ENCODE peak calls at places on chromosomes 2 and 18, in ten cellular contexts. A is Karpas-422, P is astrocyte, J is HepG2, Q is HCT116, S is colonic mucosa, Z is tibial artery, C is pancreas, B is mucosa of descending colon, O is heart right ventricle. F is an unnamed sample. For H3K4me1, the result is how much of the 10 kb centered on the place peaks cover.

GRCh38 chr2:54979645-54980044 is 70.6 kb downstream of the RTN4 start:
- DNase-seq in Z (no peak), S (peak), Q (no peak), B (peak), C (no peak), O (no peak), J (no peak), P (no peak), A (no peak), F (no peak)

GRCh38 chr2:10864888-10865551 is 46.7 kb upstream of the KCNF1 start:
- DNase-seq in A (peak), J (no peak), C (no peak), Q (no peak), O (no peak), Z (no peak), S (no peak), B (no peak), P (no peak), F (no peak)

GRCh38 chr2:173001664-173002604 is 73.7 kb upstream of the MAP3K20 start:
- DNase-seq in C (no peak), P (no peak), Z (no peak), O (no peak), Q (no peak), J (no peak), B (no peak), A (no peak), S (no peak), F (no peak)

GRCh38 chr18:2083691-2084090 is 487.6 kb downstream of the METTL4 start:
- DNase-seq in P (no peak), Z (no peak), O (no peak), Q (no peak), S (no peak), A (peak), C (no peak), J (no peak), B (no peak), F (no peak)

GRCh38 chr2:137521653-137522052 is 442.6 kb upstream of the HNMT start:
- DNase-seq in Q (no peak), P (no peak), C (no peak), Z (no peak), A (no peak), B (no peak), S (no peak), O (no peak), J (no peak), F (no peak)

GRCh38 chr18:43277164-43277600 is at the start of gene SYT4:
- DNase-seq in Z (no peak), A (no peak), S (no peak), P (peak), J (peak), Q (no peak), B (peak), C (peak), O (peak), F (peak)

GRCh38 chr2:151437630-151438029 is 27.9 kb downstream of the RIF1 start:
- DNase-seq in O (no peak), C (no peak), S (no peak), A (peak), Q (peak), P (no peak), J (no peak), B (peak), Z (no peak), F (no peak)

GRCh38 chr2:64093341-64093740 is 50.9 kb downstream of the PELI1 start:
- DNase-seq in Q (no peak), A (peak), O (no peak), S (no peak), C (no peak), B (no peak), J (no peak), Z (no peak), P (no peak), F (no peak)

GRCh38 chr18:48872234-48873145 is 78.3 kb downstream of the SMAD7 start:
- DNase-seq in Q (no peak), S (no peak), A (no peak), J (no peak), C (peak), Z (no peak), O (no peak), P (peak), B (no peak), F (no peak)

GRCh38 chr2:98510322-98510662 is 65.6 kb downstream of the INPP4A start:
- DNase-seq in B (no peak), Z (no peak), P (no peak), C (no peak), S (no peak), Q (no peak), J (no peak), A (no peak), O (no peak), F (no peak)

GRCh38 chr2:9258953-9259399 is 52.4 kb downstream of the ASAP2 start:
- DNase-seq in S (no peak), O (peak), J (no peak), B (no peak), A (no peak), Q (no peak), C (no peak), P (no peak), Z (peak), F (no peak)

GRCh38 chr2:137672961-137673552 is 291.2 kb upstream of the HNMT start:
- DNase-seq in P (no peak), Z (no peak), B (no peak), A (no peak), S (no peak), C (no peak), Q (no peak), J (no peak), O (peak), F (no peak)

GRCh38 chr18:43935051-43935412 is 657.7 kb upstream of the SYT4 start:
- DNase-seq in O (no peak), J (no peak), P (peak), C (no peak), A (no peak), Q (no peak), Z (no peak), S (no peak), B (no peak), F (no peak)

GRCh38 chr18:79117380-79117779 is 48.2 kb downstream of the ATP9B start:
- DNase-seq in C (no peak), J (no peak), Z (no peak), P (no peak), S (no peak), A (no peak), O (no peak), B (no peak), Q (no peak), F (no peak)

GRCh38 chr2:111162718-111163331 is 42.1 kb downstream of the BCL2L11 start:
- DNase-seq in O (no peak), C (no peak), P (peak), B (no peak), A (no peak), J (peak), Z (no peak), Q (no peak), S (no peak), F (no peak)

GRCh38 chr18:24022141-24022540 is 7.6 kb downstream of the TTC39C start:
- DNase-seq in J (no peak), O (no peak), P (peak), B (no peak), A (no peak), C (no peak), S (no peak), Q (no peak), Z (no peak), F (no peak)

GRCh38 chr2:68187329-68187728 is 29.6 kb downstream of the PNO1 start:
- DNase-seq in P (no peak), B (no peak), A (no peak), J (no peak), C (no peak), Q (no peak), S (no peak), Z (no peak), O (no peak), F (no peak)

GRCh38 chr2:107529146-107529545 is 297.5 kb upstream of the RGPD4 start:
- DNase-seq in J (no peak), O (peak), Z (no peak), Q (no peak), B (peak), S (no peak), A (no peak), P (no peak), C (no peak), F (no peak)

GRCh38 chr18:1806884-1807615 is 764.3 kb downstream of the METTL4 start:
- DNase-seq in Q (no peak), A (no peak), O (no peak), B (no peak), S (no peak), P (no peak), C (no peak), Z (no peak), J (no peak), F (no peak)

GRCh38 chr18:75340206-75340605 is 87.3 kb downstream of the SMIM21 start:
- DNase-seq in C (no peak), S (no peak), B (no peak), Q (no peak), Z (no peak), O (no peak), A (no peak), P (no peak), J (no peak), F (no peak)

GRCh38 chr18:35469696-35470095 is 28.1 kb downstream of the INO80C start:
- DNase-seq in P (no peak), B (no peak), S (no peak), J (peak), Z (no peak), A (no peak), Q (no peak), O (no peak), C (no peak), F (no peak)

GRCh38 chr2:127530245-127531132 is 4.2 kb upstream of the IWS1 start:
- DNase-seq in P (no peak), Z (no peak), Q (no peak), C (no peak), J (no peak), B (no peak), O (no peak), A (no peak), S (no peak), F (no peak)

GRCh38 chr2:109348645-109349554 is 219.9 kb downstream of the SH3RF3 start:
- DNase-seq in O (no peak), Z (no peak), S (no peak), Q (no peak), P (no peak), J (no peak), A (no peak), C (no peak), B (no peak), F (no peak)

DNA sequence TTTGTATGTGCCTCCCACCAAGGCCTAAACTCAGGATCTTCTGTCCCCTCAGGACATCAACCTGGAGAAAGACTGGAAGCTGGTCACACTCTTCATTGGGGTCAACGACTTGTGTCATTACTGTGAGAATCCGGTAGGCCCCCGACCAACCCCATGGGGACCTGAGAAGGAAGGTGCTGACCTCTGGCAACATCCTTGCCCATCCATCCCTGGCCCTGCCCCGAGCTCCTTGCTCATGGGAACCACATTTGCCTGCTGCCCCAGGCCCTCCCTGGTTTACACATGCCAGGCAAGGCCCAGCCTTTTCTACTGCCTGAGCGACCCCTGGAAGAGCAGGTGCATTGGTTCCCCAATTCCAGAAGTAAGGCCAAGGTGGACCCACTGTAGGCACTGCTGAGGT is 125.3 kb upstream of the PPP1CB start:
- DNase-seq in O (no peak), A (no peak), C (peak), Z (no peak), B (no peak), P (no peak), J (no peak), S (no peak), Q (no peak), F (no peak)
- H3K4me1 ChIP-seq in O (half or more), A (under half), C (under half), Z (half or more), B (under half), P (under half), J (under half), S (under half), Q (under half), F (under half)

GRCh38 chr18:56166914-56167313 is 471.5 kb downstream of the TXNL1 start:
- DNase-seq in Q (no peak), Z (no peak), C (no peak), J (no peak), P (peak), O (no peak), B (no peak), S (no peak), A (no peak), F (no peak)
- H3K4me1 ChIP-seq in Q (under half), Z (under half), C (under half), J (under half), P (under half), O (under half), B (under half), S (under half), A (under half), F (under half)

GRCh38 chr18:32048507-32049091 is 30.0 kb downstream of the RNF125 start:
- DNase-seq in Q (no peak), S (peak), J (peak), C (no peak), O (peak), B (peak), P (no peak), Z (peak), A (no peak), F (peak)
- H3K4me1 ChIP-seq in Q (under half), S (under half), J (under half), C (under half), O (under half), B (under half), P (under half), Z (under half), A (under half), F (under half)

GRCh38 chr2:226154610-226155009 is 645.0 kb downstream of the IRS1 start:
- DNase-seq in Z (no peak), B (no peak), C (no peak), J (no peak), S (no peak), O (no peak), Q (no peak), A (no peak), P (no peak), F (no peak)
- H3K4me1 ChIP-seq in Z (under half), B (under half), C (under half), J (half or more), S (under half), O (under half), Q (half or more), A (under half), P (under half), F (under half)

DNA sequence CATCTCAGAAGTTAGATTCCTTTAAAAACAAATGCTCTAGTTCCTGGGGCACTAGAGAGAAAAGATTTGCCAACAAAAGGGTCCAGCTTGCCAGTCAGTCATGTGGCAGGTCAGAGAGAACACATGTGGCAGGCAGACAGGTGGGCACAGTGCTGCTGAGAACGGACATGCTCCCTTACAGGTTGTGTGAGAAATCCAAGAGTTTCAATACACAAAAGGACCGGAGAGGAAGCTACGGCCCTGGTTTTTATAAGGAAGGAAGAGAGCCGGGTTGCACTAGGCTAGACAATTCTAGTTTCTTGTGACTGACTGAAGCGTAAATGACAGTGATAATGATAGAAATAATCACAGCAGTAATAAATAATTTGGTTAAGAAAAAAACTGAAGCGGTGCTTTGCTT is 18.3 kb downstream of the CDC42EP3 start:
- DNase-seq in B (no peak), S (no peak), J (no peak), C (no peak), O (no peak), A (peak), P (no peak), Z (no peak), Q (no peak), F (no peak)
- H3K4me1 ChIP-seq in B (under half), S (under half), J (under half), C (under half), O (half or more), A (half or more), P (half or more), Z (under half), Q (under half), F (under half)

DNA sequence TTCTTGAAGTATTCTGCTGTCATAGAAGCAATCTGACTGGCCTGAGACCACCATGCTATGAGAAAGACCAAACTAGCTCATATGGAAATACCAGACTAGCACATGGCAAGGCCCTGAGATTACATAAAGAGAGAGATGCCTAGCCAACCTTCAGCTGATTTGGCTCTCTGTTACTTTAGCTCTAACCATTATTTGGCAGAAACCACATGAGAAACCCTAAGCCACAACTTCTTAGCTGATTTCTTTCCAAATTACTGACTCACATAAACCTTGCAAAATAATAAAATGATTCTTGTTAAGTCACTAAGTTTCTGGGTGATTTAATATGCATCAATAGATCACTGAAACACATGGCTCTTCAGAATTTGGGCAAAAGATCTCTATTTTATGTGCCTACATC is 295.0 kb upstream of the ZNF521 start:
- DNase-seq in O (no peak), J (no peak), Z (no peak), P (peak), A (no peak), C (no peak), Q (no peak), B (no peak), S (no peak), F (no peak)
- H3K4me1 ChIP-seq in O (under half), J (under half), Z (under half), P (under half), A (under half), C (under half), Q (under half), B (under half), S (under half), F (under half)

GRCh38 chr2:154457291-154457690 is 241.2 kb upstream of the KCNJ3 start:
- DNase-seq in B (no peak), A (no peak), C (no peak), Q (no peak), O (no peak), S (no peak), Z (no peak), J (no peak), P (peak), F (no peak)

GRCh38 chr2:154466226-154466625 is 232.3 kb upstream of the KCNJ3 start:
- DNase-seq in Q (no peak), J (no peak), S (no peak), C (no peak), O (no peak), P (no peak), A (no peak), B (no peak), Z (no peak), F (no peak)

GRCh38 chr2:154459286-154459685 is 239.2 kb upstream of the KCNJ3 start:
- DNase-seq in C (no peak), Q (no peak), B (no peak), P (no peak), A (no peak), O (no peak), J (no peak), Z (no peak), S (no peak), F (no peak)

DNA sequence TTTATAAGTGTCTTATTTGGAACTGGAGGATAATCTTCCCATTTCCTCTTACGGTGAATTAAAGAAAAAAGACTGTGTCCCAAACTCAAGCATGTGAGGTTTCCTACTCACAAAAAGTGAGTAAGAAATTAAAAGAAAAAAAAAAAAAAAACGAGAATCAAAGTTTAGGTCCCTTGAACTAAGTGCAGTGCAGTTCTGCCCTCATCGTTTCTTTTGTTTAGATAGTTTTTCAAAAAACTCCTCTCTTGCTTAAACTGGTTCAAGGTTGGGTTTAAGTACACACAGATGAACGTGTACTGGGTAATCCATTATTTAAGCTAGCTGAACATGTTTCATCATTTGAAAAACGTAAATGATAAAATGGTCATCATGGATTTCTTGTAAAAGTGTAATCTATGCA is 235.9 kb upstream of the KCNJ3 start:
- DNase-seq in P (no peak), O (no peak), Z (no peak), C (no peak), Q (no peak), S (no peak), B (no peak), A (no peak), J (peak), F (no peak)
- H3K4me1 ChIP-seq in P (under half), O (under half), Z (under half), C (under half), Q (under half), S (under half), B (under half), A (under half), J (under half), F (under half)

DNA sequence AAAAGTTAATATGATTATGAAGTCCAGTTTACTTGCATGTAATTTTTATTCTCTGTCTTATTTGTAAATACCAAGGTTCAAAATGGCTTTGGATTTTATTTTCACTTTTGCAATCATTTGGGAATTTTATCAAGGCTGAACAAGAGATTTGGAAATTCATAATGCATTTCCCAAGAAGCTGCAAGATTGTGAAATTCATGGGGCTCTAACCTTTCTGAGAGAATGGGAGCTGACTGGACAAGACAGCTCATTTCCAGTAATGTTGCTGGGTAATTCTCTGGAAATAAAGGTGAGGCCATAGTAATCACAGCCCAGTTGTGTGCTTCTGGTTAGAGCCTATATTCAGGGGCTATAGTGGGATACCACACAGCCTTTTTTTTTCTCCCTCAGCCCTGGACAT is 21.5 kb upstream of the NABP1 start:
- DNase-seq in S (no peak), C (no peak), Z (no peak), J (no peak), P (peak), O (no peak), Q (no peak), A (no peak), B (no peak), F (no peak)
- H3K4me1 ChIP-seq in S (under half), C (under half), Z (under half), J (under half), P (under half), O (under half), Q (under half), A (under half), B (under half), F (under half)